ENCODE peak calls at places on chromosomes 2 and 18, in nine cellular contexts. E, T, X, H, W, D, F, S and V are unnamed samples.

GRCh38 chr18:7908686-7909299 is 341.7 kb downstream of the PTPRM start:
- DNase-seq in H (no peak), X (no peak), D (no peak), W (no peak), E (no peak), F (no peak), S (peak; percentile 47), T (no peak), V (no peak)

GRCh38 chr2:174680221-174680620 is 82.6 kb upstream of the WIPF1 start:
- DNase-seq in F (no peak), D (no peak), H (no peak), T (no peak), X (no peak), W (no peak), E (no peak), S (no peak), V (no peak)

GRCh38 chr2:117771969-117772630 is 42.4 kb upstream of the DDX18 start:
- DNase-seq in S (peak; percentile 50), H (peak; percentile 45), E (no peak), W (no peak), D (peak; percentile 56), T (peak; percentile 41), X (no peak), F (no peak), V (peak; percentile 7)

GRCh38 chr2:172560721-172561120 is 4.8 kb downstream of the PDK1 start:
- DNase-seq in T (no peak), D (no peak), F (no peak), W (no peak), S (peak; percentile 41), E (no peak), X (no peak), H (no peak), V (no peak)

GRCh38 chr2:213125646-213126347 is 25.6 kb downstream of the IKZF2 start:
- DNase-seq in H (no peak), S (peak; percentile 47), X (no peak), D (peak; percentile 66), T (peak; percentile 48), F (no peak), E (no peak), W (no peak), V (no peak)

GRCh38 chr2:224086226-224086911 is 47.3 kb upstream of the SERPINE2 start:
- DNase-seq in H (peak; percentile 97), F (no peak), T (peak; percentile 93), X (no peak), E (no peak), W (peak; percentile 72), D (peak; percentile 96), S (peak; percentile 99), V (peak; percentile 77)

GRCh38 chr2:46657042-46657504 is 177.7 kb downstream of the TMEM247 start:
- DNase-seq in W (peak; percentile 82), F (no peak), E (no peak), S (peak; percentile 47), D (peak; percentile 54), T (peak; percentile 86), X (no peak), H (peak; percentile 95), V (no peak)

GRCh38 chr2:182320106-182320505 is 106.7 kb downstream of the PDE1A start:
- DNase-seq in D (no peak), F (no peak), T (no peak), H (no peak), W (no peak), X (no peak), S (no peak), E (no peak), V (no peak)

GRCh38 chr2:112821682-112822081 is 14.9 kb downstream of the IL1B start:
- DNase-seq in W (no peak), E (no peak), H (no peak), X (no peak), T (no peak), S (no peak), D (no peak), F (no peak), V (no peak)

GRCh38 chr2:149733936-149734685 is 146.5 kb upstream of the MMADHC start:
- DNase-seq in F (peak; percentile 8), D (peak; percentile 72), S (peak; percentile 37), E (no peak), W (no peak), T (no peak), X (no peak), H (peak; percentile 43), V (no peak)

GRCh38 chr2:216775043-216775453 is 79.7 kb upstream of the IGFBP5 start:
- DNase-seq in F (peak; percentile 22), T (peak; percentile 96), W (peak; percentile 66), H (peak; percentile 97), S (peak; percentile 80), D (peak; percentile 63), X (peak; percentile 65), E (no peak), V (peak; percentile 53)

GRCh38 chr2:170253721-170254230 is 75.8 kb downstream of the MYO3B start:
- DNase-seq in X (no peak), E (no peak), W (no peak), D (no peak), S (no peak), H (no peak), T (no peak), F (no peak), V (no peak)

GRCh38 chr2:64876137-64876647 is 113.0 kb upstream of the SLC1A4 start:
- DNase-seq in H (peak; percentile 76), E (no peak), S (peak; percentile 94), W (no peak), F (no peak), D (peak; percentile 86), X (no peak), T (peak; percentile 73), V (no peak)

DNA sequence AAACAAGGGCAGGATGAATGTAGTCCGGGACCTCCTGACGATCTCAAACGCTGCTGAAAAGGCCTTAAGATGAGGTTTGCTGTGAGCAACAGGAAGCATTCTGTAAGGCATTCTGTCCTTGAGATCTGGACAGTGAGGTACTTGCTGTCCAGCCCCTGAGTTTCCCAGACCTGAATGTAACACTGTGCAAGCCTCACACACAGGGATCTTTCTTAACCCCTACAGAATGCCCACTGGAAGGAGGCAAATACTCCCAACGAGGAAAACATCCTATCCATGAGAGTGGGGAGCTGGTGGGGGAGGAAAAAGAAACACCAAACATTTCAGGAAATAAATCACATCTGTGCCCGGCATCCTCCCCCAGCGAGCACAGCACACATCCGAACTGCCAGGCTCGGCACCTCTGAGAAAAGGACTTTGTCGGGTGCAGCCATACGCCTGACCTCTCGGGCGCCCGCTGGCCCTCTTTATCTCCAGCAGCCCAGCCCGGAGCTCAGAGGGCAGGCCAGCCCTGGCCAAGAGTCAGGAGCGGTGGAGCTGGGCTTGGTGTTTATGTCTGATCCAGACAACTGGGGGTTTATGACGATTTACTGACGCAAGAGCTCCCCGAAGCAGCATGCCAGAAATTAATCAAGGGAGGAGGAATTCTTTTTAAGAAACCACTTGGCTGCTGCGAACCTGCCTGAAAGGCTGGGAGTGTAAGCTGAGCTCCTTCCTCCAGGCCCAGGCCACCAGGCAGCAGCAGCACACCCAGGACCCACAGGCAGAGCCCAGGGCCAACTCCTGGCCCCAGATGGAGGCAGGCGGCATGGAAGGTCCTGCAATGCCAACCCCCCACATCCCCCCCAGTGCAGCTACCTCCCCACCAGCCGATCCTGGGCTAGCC is 72.3 kb downstream of the HDAC4 start:
- DNase-seq in E (peak; percentile 47), S (no peak), D (peak; percentile 78), T (peak; percentile 99), X (no peak), W (peak; percentile 68), F (peak; percentile 61), H (peak; percentile 95), V (peak; percentile 94)
- TF ChIP-seq CTCF in E (no peak), S (no peak), D (no peak), T (no peak), X (no peak), W (no peak), F (no peak), H (peak; percentile 36), V (peak; percentile 40)

DNA sequence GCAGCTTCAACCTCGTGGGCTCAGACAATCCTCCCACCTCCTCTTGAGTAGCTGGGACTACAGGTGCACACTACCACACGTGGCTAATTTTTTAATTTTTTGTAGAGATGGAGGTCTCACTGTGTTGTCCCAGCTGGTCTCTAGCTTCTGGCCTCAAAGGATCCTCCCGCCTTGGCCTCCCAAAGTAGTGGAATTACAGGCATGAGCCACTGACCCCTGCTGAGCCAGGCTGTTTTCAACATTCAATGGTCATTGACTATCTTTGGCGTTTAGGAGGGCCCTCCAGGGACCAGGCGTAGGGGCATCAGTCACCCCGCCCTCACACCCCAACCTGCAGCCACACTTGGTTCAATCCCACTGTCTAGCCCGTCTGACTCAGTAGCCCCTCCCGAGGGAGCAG is 5.2 kb downstream of the MZT2B start:
- DNase-seq in F (no peak), X (no peak), E (no peak), D (no peak), T (no peak), W (no peak), H (no peak), S (no peak), V (no peak)
- TF ChIP-seq CTCF in F (no peak), X (no peak), E (no peak), D (no peak), T (no peak), W (no peak), H (no peak), S (no peak), V (no peak)

GRCh38 chr2:108392029-108392428 is 14.3 kb downstream of the SULT1C4 start:
- DNase-seq in T (no peak), D (no peak), S (no peak), H (no peak), F (no peak), X (no peak), E (no peak), W (no peak), V (no peak)

GRCh38 chr2:108399479-108399878 is 21.7 kb downstream of the SULT1C4 start:
- DNase-seq in F (no peak), X (no peak), H (no peak), E (no peak), D (no peak), W (no peak), T (peak; percentile 23), S (no peak), V (no peak)

GRCh38 chr2:108395155-108395554 is 17.4 kb downstream of the SULT1C4 start:
- DNase-seq in F (no peak), H (no peak), T (no peak), E (no peak), D (no peak), X (no peak), S (no peak), W (no peak), V (no peak)

GRCh38 chr2:108393197-108393596 is 15.4 kb downstream of the SULT1C4 start:
- DNase-seq in F (no peak), X (no peak), W (no peak), T (no peak), H (no peak), E (no peak), S (no peak), D (no peak), V (no peak)

GRCh38 chr2:108396845-108397244 is 19.1 kb downstream of the SULT1C4 start:
- DNase-seq in W (no peak), E (no peak), T (peak; percentile 54), H (peak; percentile 48), S (no peak), X (no peak), F (no peak), D (peak; percentile 61), V (no peak)
- TF ChIP-seq CTCF in W (no peak), E (no peak), T (peak; percentile 32), H (peak; percentile 48), S (peak; percentile 14), X (no peak), F (no peak), D (peak; percentile 47), V (peak; percentile 31)

DNA sequence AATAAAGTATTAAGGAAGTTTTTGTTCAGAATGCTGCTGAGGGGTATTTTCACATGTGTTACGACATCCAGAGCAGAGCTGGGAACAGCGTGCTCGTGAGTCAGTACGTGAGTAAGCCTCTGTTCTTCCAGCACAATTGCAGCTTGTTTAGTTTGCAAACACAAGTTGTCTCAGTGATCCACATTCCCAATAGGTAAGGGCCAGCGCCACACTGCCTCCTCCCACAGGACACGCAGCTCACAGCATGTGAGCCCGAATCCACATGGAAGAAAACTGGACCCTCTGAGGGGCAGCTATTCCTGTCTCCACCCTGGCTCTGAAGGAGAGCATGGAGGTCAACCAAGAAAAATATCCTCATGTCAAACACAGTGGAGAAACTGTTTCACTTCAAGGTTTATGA is 173.9 kb upstream of the PID1 start:
- DNase-seq in F (no peak), T (peak; percentile 98), X (peak; percentile 74), S (peak; percentile 98), W (peak; percentile 89), D (peak; percentile 96), E (peak; percentile 31), H (peak; percentile 94), V (peak; percentile 86)
- TF ChIP-seq CTCF in F (no peak), T (no peak), X (peak; percentile 6), S (peak; percentile 33), W (no peak), D (no peak), E (no peak), H (no peak), V (no peak)